ENCODE peak calls at places on chromosomes 1 and 21, in seven cellular contexts. R, F, P, K, I, W and X are unnamed samples.

GRCh38 chr1:221032616-221033342 is 153.5 kb downstream of the HLX start:
- DNase-seq in I (no peak), W (no peak), R (no peak), K (no peak), P (no peak), F (no peak), X (no peak)

GRCh38 chr1:161226320-161226711 is 456 bp downstream of the TOMM40L start:
- DNase-seq in P (no peak), W (no peak), R (no peak), K (no peak), F (peak), I (no peak), X (no peak)

GRCh38 chr1:15741183-15741850 is 982 bp upstream of the TMEM82 start:
- DNase-seq in I (peak), R (peak), W (no peak), P (peak), K (no peak), F (peak), X (peak)

GRCh38 chr1:204077979-204078696 is 5.2 kb downstream of the SOX13 start:
- DNase-seq in R (peak), K (no peak), P (no peak), F (no peak), I (no peak), W (no peak), X (no peak)

GRCh38 chr1:58041621-58042020 is 504.9 kb downstream of the OMA1 start:
- DNase-seq in R (no peak), F (no peak), K (peak), W (no peak), I (no peak), P (no peak), X (no peak)

GRCh38 chr1:14851775-14852174 is 253.3 kb downstream of the KAZN start:
- DNase-seq in F (no peak), I (no peak), R (no peak), W (no peak), P (no peak), K (no peak), X (no peak)

GRCh38 chr1:108079550-108079949 is 114.6 kb upstream of the VAV3 start:
- DNase-seq in K (no peak), I (peak), R (no peak), P (peak), F (no peak), W (no peak), X (peak)

GRCh38 chr1:212062832-212063438 is 27.4 kb downstream of the DTL start:
- DNase-seq in I (no peak), W (peak), R (no peak), F (no peak), K (no peak), P (no peak), X (no peak)

GRCh38 chr1:236638935-236639334 is 34.6 kb upstream of the HEATR1 start:
- DNase-seq in R (no peak), K (no peak), W (no peak), P (no peak), I (no peak), F (no peak), X (no peak)

GRCh38 chr1:230009611-230010313 is 57.3 kb upstream of the GALNT2 start:
- DNase-seq in K (no peak), F (no peak), W (no peak), P (no peak), I (no peak), R (no peak), X (no peak)

GRCh38 chr1:201295346-201295745 is 12.0 kb downstream of the PKP1 start:
- DNase-seq in R (no peak), F (no peak), I (no peak), W (no peak), K (no peak), P (no peak), X (no peak)

GRCh38 chr1:20216574-20216973 is 30.3 kb upstream of the PLA2G2C start:
- DNase-seq in R (no peak), P (no peak), I (no peak), F (no peak), W (no peak), K (no peak), X (peak)

GRCh38 chr1:209601809-209602657 is 18.5 kb downstream of the CAMK1G start:
- DNase-seq in I (no peak), P (no peak), R (no peak), K (no peak), W (no peak), F (peak), X (peak)

DNA sequence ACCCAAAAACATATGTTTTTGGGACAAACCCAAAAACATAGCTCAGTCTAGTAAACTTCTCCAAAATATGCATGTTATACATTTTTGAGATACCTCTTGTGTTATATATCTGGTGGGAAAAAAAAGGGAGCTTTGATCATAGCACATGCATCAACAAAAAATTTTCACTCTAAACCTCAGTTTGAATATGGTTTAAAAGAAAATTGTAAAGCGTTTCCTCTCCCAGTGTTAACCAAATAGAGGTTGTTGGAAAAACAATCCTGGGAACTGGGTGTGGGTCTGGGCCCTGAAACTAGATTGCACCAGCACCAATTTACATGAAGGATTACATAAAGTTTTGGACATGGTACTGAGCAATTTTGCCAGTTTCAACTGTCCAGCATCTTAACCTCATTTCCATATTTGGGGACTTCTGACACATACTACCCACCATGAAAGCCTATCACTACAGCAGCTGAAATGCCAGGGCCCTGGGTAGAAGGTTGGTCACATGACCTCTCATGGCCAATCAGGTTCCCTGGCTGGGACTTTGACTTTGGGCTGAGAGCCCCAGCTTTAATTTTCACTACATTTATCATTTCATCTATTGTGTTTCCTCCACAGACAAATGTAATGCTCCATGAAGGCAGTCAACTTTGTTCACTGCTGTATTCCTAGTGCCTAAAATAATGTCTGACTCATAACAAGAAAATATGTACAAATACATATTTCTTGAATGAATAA is 150.7 kb downstream of the SETD4 start:
- DNase-seq in P (no peak), I (no peak), F (no peak), K (no peak), R (no peak), W (no peak), X (no peak)
- H3K4me3 ChIP-seq in P (no peak), I (no peak), F (no peak), K (no peak), R (no peak), W (no peak), X (no peak)

GRCh38 chr1:150472606-150473200 is 14.5 kb upstream of the TARS2 start:
- DNase-seq in K (no peak), F (no peak), W (no peak), I (no peak), R (no peak), P (no peak), X (no peak)

GRCh38 chr1:150469291-150469690 is 17.9 kb upstream of the TARS2 start:
- DNase-seq in F (no peak), P (no peak), I (no peak), R (no peak), K (no peak), W (no peak), X (no peak)

GRCh38 chr1:150464422-150464826 is 22.8 kb upstream of the TARS2 start:
- DNase-seq in R (peak), K (no peak), W (no peak), F (peak), P (peak), I (peak), X (peak)

GRCh38 chr1:150466964-150467363 is 20.3 kb upstream of the TARS2 start:
- DNase-seq in P (no peak), I (no peak), W (no peak), R (no peak), K (no peak), F (no peak), X (no peak)
- H3K4me3 ChIP-seq in P (no peak), I (no peak), W (no peak), R (no peak), K (no peak), F (no peak), X (no peak)

GRCh38 chr1:93042134-93042821 is 36.8 kb upstream of the MTF2 start:
- DNase-seq in I (no peak), F (no peak), K (no peak), W (no peak), P (peak), R (no peak), X (peak)
- H3K4me3 ChIP-seq in I (peak), F (no peak), K (no peak), W (no peak), P (peak), R (no peak), X (no peak)

GRCh38 chr1:3349968-3350299 is 104.5 kb upstream of the ARHGEF16 start:
- DNase-seq in F (no peak), W (no peak), R (no peak), I (no peak), P (no peak), K (no peak), X (no peak)

GRCh38 chr1:3350441-3351261 is 103.8 kb upstream of the ARHGEF16 start:
- DNase-seq in W (no peak), R (no peak), K (no peak), F (peak), P (no peak), I (no peak), X (no peak)

GRCh38 chr1:3352952-3353331 is 101.5 kb upstream of the ARHGEF16 start:
- DNase-seq in R (no peak), K (no peak), P (no peak), F (no peak), I (no peak), W (peak), X (no peak)

GRCh38 chr1:3352084-3352951 is 102.1 kb upstream of the ARHGEF16 start:
- DNase-seq in R (no peak), I (no peak), P (no peak), K (peak), W (peak), F (no peak), X (no peak)

GRCh38 chr1:3351300-3352083 is 103.0 kb upstream of the ARHGEF16 start:
- DNase-seq in I (no peak), K (no peak), P (no peak), R (no peak), F (no peak), W (no peak), X (no peak)
- H3K4me3 ChIP-seq in I (no peak), K (no peak), P (no peak), R (no peak), F (no peak), W (no peak), X (no peak)